ENCODE peak calls at places on chromosomes 2 and 18, in nine cellular contexts. One of them, this sample, is unnamed.
A peak's percentile ranks its signal among the peaks of the same experiment; 100 is the strongest.

GRCh38 chr2:202035089-202035940 is 1.7 kb downstream of the FZD7 start:
- DNase-seq in MM.1S: no peak
- DNase-seq in neural crest cell: peak; percentile 67
- DNase-seq in H1: no peak
- DNase-seq in left ventricle myocardium inferior: peak; percentile 64
- DNase-seq in dorsolateral prefrontal cortex: no peak
- DNase-seq in progenitor cell of endocrine pancreas: peak; percentile 46
- DNase-seq in astrocyte of the spinal cord: peak; percentile 86
- DNase-seq in upper lobe of left lung: peak; percentile 89
- DNase-seq in this sample: peak; percentile 28

GRCh38 chr2:27729198-27729597 is 42.3 kb upstream of the MRPL33 start:
- DNase-seq in MM.1S: no peak
- DNase-seq in neural crest cell: no peak
- DNase-seq in H1: no peak
- DNase-seq in left ventricle myocardium inferior: no peak
- DNase-seq in dorsolateral prefrontal cortex: no peak
- DNase-seq in progenitor cell of endocrine pancreas: no peak
- DNase-seq in astrocyte of the spinal cord: no peak
- DNase-seq in upper lobe of left lung: no peak
- DNase-seq in this sample: no peak

GRCh38 chr2:169073972-169074751 is 4.8 kb downstream of the DHRS9 start:
- DNase-seq in MM.1S: no peak
- DNase-seq in neural crest cell: no peak
- DNase-seq in H1: no peak
- DNase-seq in left ventricle myocardium inferior: no peak
- DNase-seq in dorsolateral prefrontal cortex: no peak
- DNase-seq in progenitor cell of endocrine pancreas: no peak
- DNase-seq in astrocyte of the spinal cord: peak; percentile 27
- DNase-seq in upper lobe of left lung: no peak
- DNase-seq in this sample: no peak

GRCh38 chr18:63142502-63143045 is 177.0 kb downstream of the BCL2 start:
- DNase-seq in MM.1S: no peak
- DNase-seq in neural crest cell: no peak
- DNase-seq in H1: no peak
- DNase-seq in left ventricle myocardium inferior: no peak
- DNase-seq in dorsolateral prefrontal cortex: no peak
- DNase-seq in progenitor cell of endocrine pancreas: no peak
- DNase-seq in astrocyte of the spinal cord: no peak
- DNase-seq in upper lobe of left lung: no peak
- DNase-seq in this sample: no peak

GRCh38 chr2:27303093-27304025 is 4.9 kb downstream of the UCN start:
- DNase-seq in MM.1S: peak; percentile 82
- DNase-seq in neural crest cell: peak; percentile 51
- DNase-seq in H1: no peak
- DNase-seq in left ventricle myocardium inferior: no peak
- DNase-seq in dorsolateral prefrontal cortex: peak; percentile 44
- DNase-seq in progenitor cell of endocrine pancreas: no peak
- DNase-seq in astrocyte of the spinal cord: peak; percentile 56
- DNase-seq in upper lobe of left lung: no peak
- DNase-seq in this sample: no peak

GRCh38 chr18:59874166-59874565 is 25.6 kb upstream of the PMAIP1 start:
- DNase-seq in MM.1S: no peak
- DNase-seq in neural crest cell: no peak
- DNase-seq in H1: no peak
- DNase-seq in left ventricle myocardium inferior: no peak
- DNase-seq in dorsolateral prefrontal cortex: no peak
- DNase-seq in progenitor cell of endocrine pancreas: no peak
- DNase-seq in astrocyte of the spinal cord: peak; percentile 91
- DNase-seq in upper lobe of left lung: no peak
- DNase-seq in this sample: no peak

GRCh38 chr18:76791106-76791505 is 31.3 kb upstream of the ZNF236 start:
- DNase-seq in MM.1S: no peak
- DNase-seq in neural crest cell: no peak
- DNase-seq in H1: no peak
- DNase-seq in left ventricle myocardium inferior: no peak
- DNase-seq in dorsolateral prefrontal cortex: no peak
- DNase-seq in progenitor cell of endocrine pancreas: no peak
- DNase-seq in astrocyte of the spinal cord: no peak
- DNase-seq in upper lobe of left lung: no peak
- DNase-seq in this sample: no peak

GRCh38 chr2:27075219-27075871 is 3.1 kb upstream of the EMILIN1 start:
- DNase-seq in MM.1S: peak; percentile 57
- DNase-seq in neural crest cell: no peak
- DNase-seq in H1: no peak
- DNase-seq in left ventricle myocardium inferior: peak; percentile 66
- DNase-seq in dorsolateral prefrontal cortex: no peak
- DNase-seq in progenitor cell of endocrine pancreas: no peak
- DNase-seq in astrocyte of the spinal cord: no peak
- DNase-seq in upper lobe of left lung: no peak
- DNase-seq in this sample: no peak

GRCh38 chr2:168194784-168195522 is 52.4 kb downstream of the STK39 start:
- DNase-seq in MM.1S: no peak
- DNase-seq in neural crest cell: no peak
- DNase-seq in H1: no peak
- DNase-seq in left ventricle myocardium inferior: no peak
- DNase-seq in dorsolateral prefrontal cortex: no peak
- DNase-seq in progenitor cell of endocrine pancreas: no peak
- DNase-seq in astrocyte of the spinal cord: peak; percentile 16
- DNase-seq in upper lobe of left lung: no peak
- DNase-seq in this sample: peak; percentile 33

GRCh38 chr18:7926526-7926925 is 359.4 kb downstream of the PTPRM start:
- DNase-seq in MM.1S: no peak
- DNase-seq in neural crest cell: no peak
- DNase-seq in H1: no peak
- DNase-seq in left ventricle myocardium inferior: no peak
- DNase-seq in dorsolateral prefrontal cortex: no peak
- DNase-seq in progenitor cell of endocrine pancreas: no peak
- DNase-seq in astrocyte of the spinal cord: no peak
- DNase-seq in upper lobe of left lung: no peak
- DNase-seq in this sample: no peak

GRCh38 chr18:46445914-46446313 is 211.1 kb downstream of the LOXHD1 start:
- DNase-seq in MM.1S: no peak
- DNase-seq in neural crest cell: no peak
- DNase-seq in H1: no peak
- DNase-seq in left ventricle myocardium inferior: no peak
- DNase-seq in dorsolateral prefrontal cortex: no peak
- DNase-seq in progenitor cell of endocrine pancreas: no peak
- DNase-seq in astrocyte of the spinal cord: no peak
- DNase-seq in upper lobe of left lung: no peak
- DNase-seq in this sample: no peak
- TF ChIP-seq CTCF in MM.1S: no peak
- TF ChIP-seq CTCF in neural crest cell: no peak
- TF ChIP-seq CTCF in H1: no peak
- TF ChIP-seq CTCF in left ventricle myocardium inferior: peak; percentile 9
- TF ChIP-seq CTCF in dorsolateral prefrontal cortex: no peak
- TF ChIP-seq CTCF in progenitor cell of endocrine pancreas: no peak
- TF ChIP-seq CTCF in astrocyte of the spinal cord: no peak
- TF ChIP-seq CTCF in upper lobe of left lung: no peak
- TF ChIP-seq CTCF in this sample: no peak

GRCh38 chr2:39530423-39530866 is 93.4 kb upstream of the MAP4K3 start:
- DNase-seq in MM.1S: no peak
- DNase-seq in neural crest cell: no peak
- DNase-seq in H1: no peak
- DNase-seq in left ventricle myocardium inferior: no peak
- DNase-seq in dorsolateral prefrontal cortex: no peak
- DNase-seq in progenitor cell of endocrine pancreas: no peak
- DNase-seq in astrocyte of the spinal cord: peak; percentile 67
- DNase-seq in upper lobe of left lung: no peak
- DNase-seq in this sample: no peak
- TF ChIP-seq CTCF in MM.1S: no peak
- TF ChIP-seq CTCF in neural crest cell: no peak
- TF ChIP-seq CTCF in H1: no peak
- TF ChIP-seq CTCF in left ventricle myocardium inferior: no peak
- TF ChIP-seq CTCF in dorsolateral prefrontal cortex: no peak
- TF ChIP-seq CTCF in progenitor cell of endocrine pancreas: no peak
- TF ChIP-seq CTCF in astrocyte of the spinal cord: no peak
- TF ChIP-seq CTCF in upper lobe of left lung: no peak
- TF ChIP-seq CTCF in this sample: no peak

DNA sequence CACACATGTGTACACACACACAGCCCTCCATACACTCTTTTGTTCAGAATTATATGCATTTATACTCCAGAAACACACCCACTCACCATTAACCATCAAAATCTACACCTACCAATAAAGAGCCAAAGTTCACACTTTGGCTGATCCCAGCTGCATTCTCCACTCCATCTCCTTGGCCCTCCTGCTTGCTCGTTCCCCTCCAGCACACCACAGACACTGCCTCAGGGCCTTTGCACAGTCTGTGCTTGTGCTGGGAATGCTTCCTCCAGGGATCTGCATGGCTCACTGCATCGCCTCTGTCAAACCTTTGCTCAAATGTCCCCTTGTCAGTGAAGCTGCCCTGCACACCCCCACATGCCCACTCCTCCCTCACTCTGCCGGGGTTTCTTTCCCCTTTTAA is 46.0 kb downstream of the POMC start:
- DNase-seq in MM.1S: no peak
- DNase-seq in neural crest cell: no peak
- DNase-seq in H1: no peak
- DNase-seq in left ventricle myocardium inferior: no peak
- DNase-seq in dorsolateral prefrontal cortex: no peak
- DNase-seq in progenitor cell of endocrine pancreas: no peak
- DNase-seq in astrocyte of the spinal cord: no peak
- DNase-seq in upper lobe of left lung: no peak
- DNase-seq in this sample: no peak
- TF ChIP-seq CTCF in MM.1S: no peak
- TF ChIP-seq CTCF in neural crest cell: no peak
- TF ChIP-seq CTCF in H1: no peak
- TF ChIP-seq CTCF in left ventricle myocardium inferior: no peak
- TF ChIP-seq CTCF in dorsolateral prefrontal cortex: no peak
- TF ChIP-seq CTCF in progenitor cell of endocrine pancreas: no peak
- TF ChIP-seq CTCF in astrocyte of the spinal cord: no peak
- TF ChIP-seq CTCF in upper lobe of left lung: no peak
- TF ChIP-seq CTCF in this sample: no peak

GRCh38 chr18:47345291-47345690 is 93.8 kb upstream of the SKOR2 start:
- DNase-seq in MM.1S: no peak
- DNase-seq in neural crest cell: no peak
- DNase-seq in H1: no peak
- DNase-seq in left ventricle myocardium inferior: no peak
- DNase-seq in dorsolateral prefrontal cortex: no peak
- DNase-seq in progenitor cell of endocrine pancreas: no peak
- DNase-seq in astrocyte of the spinal cord: no peak
- DNase-seq in upper lobe of left lung: no peak
- DNase-seq in this sample: no peak
- TF ChIP-seq CTCF in MM.1S: no peak
- TF ChIP-seq CTCF in neural crest cell: no peak
- TF ChIP-seq CTCF in H1: no peak
- TF ChIP-seq CTCF in left ventricle myocardium inferior: peak; percentile 26
- TF ChIP-seq CTCF in dorsolateral prefrontal cortex: no peak
- TF ChIP-seq CTCF in progenitor cell of endocrine pancreas: no peak
- TF ChIP-seq CTCF in astrocyte of the spinal cord: no peak
- TF ChIP-seq CTCF in upper lobe of left lung: no peak
- TF ChIP-seq CTCF in this sample: no peak

DNA sequence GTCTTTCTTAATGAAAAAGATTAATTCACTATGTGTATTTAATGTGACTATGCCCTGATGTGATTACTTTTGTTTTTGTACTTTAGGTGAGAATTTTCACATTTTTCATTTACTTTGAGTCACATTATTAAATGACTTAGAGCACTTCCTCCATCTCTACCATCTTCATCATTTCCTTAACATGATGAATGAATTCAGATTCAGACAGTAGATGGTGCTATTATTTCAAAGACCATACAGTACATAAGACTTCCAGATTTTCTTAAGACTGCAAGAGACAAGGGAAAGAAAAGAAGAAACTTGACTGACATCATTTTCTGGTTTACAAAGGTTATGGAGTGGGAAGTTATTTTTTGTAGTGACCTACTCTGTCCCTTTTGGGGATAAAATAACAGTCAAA is 1010.6 kb upstream of the NXPH2 start:
- DNase-seq in MM.1S: peak; percentile 52
- DNase-seq in neural crest cell: no peak
- DNase-seq in H1: no peak
- DNase-seq in left ventricle myocardium inferior: no peak
- DNase-seq in dorsolateral prefrontal cortex: no peak
- DNase-seq in progenitor cell of endocrine pancreas: no peak
- DNase-seq in astrocyte of the spinal cord: peak; percentile 51
- DNase-seq in upper lobe of left lung: no peak
- DNase-seq in this sample: no peak
- TF ChIP-seq CTCF in MM.1S: peak; percentile 45
- TF ChIP-seq CTCF in neural crest cell: peak; percentile 64
- TF ChIP-seq CTCF in H1: no peak
- TF ChIP-seq CTCF in left ventricle myocardium inferior: peak; percentile 38
- TF ChIP-seq CTCF in dorsolateral prefrontal cortex: peak; percentile 68
- TF ChIP-seq CTCF in progenitor cell of endocrine pancreas: peak; percentile 39
- TF ChIP-seq CTCF in astrocyte of the spinal cord: no peak
- TF ChIP-seq CTCF in upper lobe of left lung: no peak
- TF ChIP-seq CTCF in this sample: no peak

DNA sequence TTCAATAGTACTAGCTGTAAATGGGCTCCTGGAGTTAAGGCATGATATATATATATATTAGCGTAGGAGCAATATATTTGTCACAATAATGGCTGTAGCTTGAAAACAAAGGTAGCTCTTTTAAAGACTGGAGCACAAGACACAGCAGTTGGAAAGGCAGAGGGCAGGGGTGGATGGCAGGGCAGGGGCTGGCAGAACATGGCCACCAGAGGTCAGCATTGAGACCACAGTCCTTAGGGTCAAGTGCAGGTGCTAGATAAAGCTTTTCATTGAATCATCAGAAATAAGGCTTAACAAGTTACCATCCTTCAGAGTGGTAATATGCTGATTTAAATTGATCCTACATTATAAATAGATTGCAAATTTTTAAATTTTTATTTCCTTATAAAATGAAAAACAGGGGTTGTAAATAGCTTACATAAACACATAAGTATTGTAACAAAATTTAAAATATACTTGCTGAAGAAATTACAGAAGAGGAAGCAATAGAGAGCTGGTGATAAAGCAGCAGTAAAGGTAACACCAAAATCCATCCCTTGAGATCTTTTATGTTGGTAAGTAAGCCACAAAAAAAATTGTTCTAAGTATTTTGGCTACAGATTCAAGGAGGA is 161.2 kb upstream of the PIEZO2 start:
- DNase-seq in MM.1S: peak; percentile 74
- DNase-seq in neural crest cell: peak; percentile 70
- DNase-seq in H1: no peak
- DNase-seq in left ventricle myocardium inferior: peak; percentile 29
- DNase-seq in dorsolateral prefrontal cortex: no peak
- DNase-seq in progenitor cell of endocrine pancreas: peak; percentile 25
- DNase-seq in astrocyte of the spinal cord: peak; percentile 47
- DNase-seq in upper lobe of left lung: no peak
- DNase-seq in this sample: no peak
- TF ChIP-seq CTCF in MM.1S: peak; percentile 90
- TF ChIP-seq CTCF in neural crest cell: peak; percentile 78
- TF ChIP-seq CTCF in H1: peak; percentile 81
- TF ChIP-seq CTCF in left ventricle myocardium inferior: peak; percentile 76
- TF ChIP-seq CTCF in dorsolateral prefrontal cortex: peak; percentile 76
- TF ChIP-seq CTCF in progenitor cell of endocrine pancreas: peak; percentile 79
- TF ChIP-seq CTCF in astrocyte of the spinal cord: peak; percentile 85
- TF ChIP-seq CTCF in upper lobe of left lung: no peak
- TF ChIP-seq CTCF in this sample: no peak